ENCODE peak calls at places on chromosomes 16 and 17, in eight cellular contexts. Y is pancreas, Q is psoas muscle, L is AG10803, B is BE2C, T is astrocyte of the cerebellum, D is cardiac muscle cell, V is heart right ventricle. S is an unnamed sample.

GRCh38 chr17:77720946-77721822 is 237.3 kb upstream of the TNRC6C start:
- DNase-seq in Y (no peak), Q (no peak), L (no peak), B (no peak), T (no peak), D (no peak), V (no peak), S (no peak)

GRCh38 chr16:89289428-89290395 is 72.2 kb downstream of the ZNF778 start:
- DNase-seq in Y (peak), Q (peak), L (peak), B (peak), T (peak), D (peak), V (peak), S (no peak)

GRCh38 chr16:424033-424622 is 1.3 kb upstream of the RAB11FIP3 start:
- DNase-seq in Y (no peak), Q (peak), L (peak), B (peak), T (peak), D (peak), V (no peak), S (peak)

GRCh38 chr17:69716571-69716970 is 302.1 kb downstream of the MAP2K6 start:
- DNase-seq in Y (no peak), Q (no peak), L (peak), B (no peak), T (peak), D (no peak), V (no peak), S (peak)

GRCh38 chr17:79154951-79155557 is 80.4 kb downstream of the ENGASE start:
- DNase-seq in Y (no peak), Q (no peak), L (no peak), B (no peak), T (no peak), D (no peak), V (no peak), S (no peak)

GRCh38 chr16:50251375-50252081 is 14.8 kb upstream of the ADCY7 start:
- DNase-seq in Y (no peak), Q (no peak), L (peak), B (no peak), T (peak), D (peak), V (no peak), S (peak)

GRCh38 chr17:2867441-2868424 is 71.5 kb downstream of the RAP1GAP2 start:
- DNase-seq in Y (peak), Q (peak), L (peak), B (no peak), T (no peak), D (peak), V (no peak), S (peak)

GRCh38 chr17:4335185-4335584 is 31.3 kb downstream of the UBE2G1 start:
- DNase-seq in Y (no peak), Q (no peak), L (no peak), B (no peak), T (no peak), D (no peak), V (no peak), S (no peak)

GRCh38 chr17:60351012-60351695 is 40.8 kb downstream of the USP32 start:
- DNase-seq in Y (no peak), Q (no peak), L (no peak), B (no peak), T (no peak), D (no peak), V (no peak), S (no peak)

GRCh38 chr17:68719431-68719830 is 118.3 kb upstream of the FAM20A start:
- DNase-seq in Y (no peak), Q (no peak), L (peak), B (no peak), T (no peak), D (peak), V (no peak), S (no peak)

GRCh38 chr16:25897677-25898076 is 205.9 kb downstream of the HS3ST4 start:
- DNase-seq in Y (no peak), Q (no peak), L (no peak), B (no peak), T (no peak), D (no peak), V (no peak), S (no peak)

GRCh38 chr17:38564254-38564605 is 41.5 kb downstream of the SRCIN1 start:
- DNase-seq in Y (no peak), Q (no peak), L (no peak), B (no peak), T (no peak), D (no peak), V (no peak), S (no peak)

GRCh38 chr17:78281249-78281865 is 49.9 kb downstream of the TMEM235 start:
- DNase-seq in Y (no peak), Q (no peak), L (no peak), B (no peak), T (no peak), D (no peak), V (no peak), S (no peak)

GRCh38 chr16:10037771-10038170 is 144.5 kb downstream of the GRIN2A start:
- DNase-seq in Y (no peak), Q (no peak), L (peak), B (no peak), T (no peak), D (no peak), V (no peak), S (no peak)

GRCh38 chr17:29977836-29978235 is 36.4 kb downstream of the EFCAB5 start:
- DNase-seq in Y (no peak), Q (no peak), L (peak), B (no peak), T (no peak), D (peak), V (no peak), S (peak)

GRCh38 chr17:27782791-27783206 is 17.5 kb downstream of the NOS2 start:
- DNase-seq in Y (no peak), Q (peak), L (no peak), B (peak), T (no peak), D (no peak), V (peak), S (no peak)

GRCh38 chr17:82931696-82932060 is 91.9 kb upstream of the ZNF750 start:
- DNase-seq in Y (no peak), Q (peak), L (peak), B (peak), T (peak), D (peak), V (peak), S (peak)

GRCh38 chr16:51431517-51432241 is 280.6 kb upstream of the SALL1 start:
- DNase-seq in Y (peak), Q (no peak), L (peak), B (no peak), T (peak), D (peak), V (no peak), S (peak)

GRCh38 chr16:72561-73537 is at the start of gene RHBDF1:
- DNase-seq in Y (peak), Q (peak), L (peak), B (peak), T (no peak), D (peak), V (peak), S (no peak)

GRCh38 chr17:2094891-2095535 is 40.1 kb downstream of the HIC1 start:
- DNase-seq in Y (peak), Q (no peak), L (peak), B (peak), T (no peak), D (peak), V (peak), S (no peak)

GRCh38 chr16:51326131-51326856 is 175.2 kb upstream of the SALL1 start:
- DNase-seq in Y (no peak), Q (no peak), L (peak), B (no peak), T (peak), D (peak), V (no peak), S (peak)

GRCh38 chr16:73434621-73435020 is 386.7 kb upstream of the ZFHX3 start:
- DNase-seq in Y (no peak), Q (no peak), L (no peak), B (no peak), T (no peak), D (no peak), V (no peak), S (no peak)

GRCh38 chr16:87382023-87382785 is 1.4 kb downstream of the FBXO31 start:
- DNase-seq in Y (no peak), Q (no peak), L (no peak), B (no peak), T (no peak), D (no peak), V (no peak), S (no peak)

GRCh38 chr16:87380403-87380802 is 3.2 kb downstream of the FBXO31 start:
- DNase-seq in Y (no peak), Q (no peak), L (no peak), B (no peak), T (no peak), D (no peak), V (no peak), S (no peak)

GRCh38 chr16:87383522-87384161 is at the start of gene FBXO31:
- DNase-seq in Y (peak), Q (peak), L (peak), B (peak), T (peak), D (peak), V (peak), S (peak)

GRCh38 chr16:87384162-87384999 is 805 bp upstream of the FBXO31 start:
- DNase-seq in Y (no peak), Q (peak), L (no peak), B (peak), T (no peak), D (no peak), V (peak), S (no peak)

GRCh38 chr16:87380875-87381274 is 2.7 kb downstream of the FBXO31 start:
- DNase-seq in Y (no peak), Q (no peak), L (peak), B (no peak), T (no peak), D (peak), V (no peak), S (no peak)
- H3K4me3 ChIP-seq in Y (peak), Q (peak), L (peak), B (no peak), T (peak), D (no peak), V (no peak), S (no peak)

GRCh38 chr17:54968259-54968953 is at the start of the genes COX11 and STXBP4:
- DNase-seq in Y (peak), Q (peak), L (peak), B (peak), T (peak), D (peak), V (peak), S (peak)
- TF ChIP-seq CTCF in Y (peak), Q (peak), L (peak), B (peak), T (peak), D (no peak), V (peak), S (peak)

DNA sequence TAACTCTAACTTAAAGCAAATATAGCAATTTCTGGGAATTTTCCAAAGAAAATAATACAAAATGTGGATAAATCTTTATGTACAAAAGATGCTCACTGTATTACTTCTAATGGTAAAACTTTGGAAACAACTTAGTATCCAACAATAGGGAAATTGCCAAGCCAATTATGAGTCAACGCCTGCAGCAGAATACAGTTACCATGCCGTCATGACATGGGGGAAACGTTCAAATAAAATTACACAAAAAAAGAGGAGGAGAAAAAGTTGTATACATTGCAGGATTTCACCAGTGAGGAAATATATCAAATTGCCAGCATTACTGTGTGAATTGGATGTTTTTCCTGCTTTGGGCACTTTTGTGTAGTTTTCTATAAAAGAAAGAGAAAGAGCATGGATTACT is 469.6 kb downstream of the SOX9 start:
- DNase-seq in Y (no peak), Q (no peak), L (peak), B (no peak), T (no peak), D (peak), V (no peak), S (no peak)
- H3K4me3 ChIP-seq in Y (peak), Q (no peak), L (peak), B (peak), T (peak), D (no peak), V (no peak), S (peak)

GRCh38 chr16:77434365-77435239 is at the start of gene ADAMTS18:
- DNase-seq in Y (no peak), Q (no peak), L (no peak), B (no peak), T (no peak), D (no peak), V (no peak), S (no peak)
- TF ChIP-seq CTCF in Y (no peak), Q (no peak), L (no peak), B (no peak), T (no peak), D (no peak), V (no peak), S (no peak)

GRCh38 chr16:54538241-54538640 is 251.7 kb upstream of the IRX3 start:
- DNase-seq in Y (no peak), Q (no peak), L (peak), B (no peak), T (no peak), D (no peak), V (no peak), S (no peak)

GRCh38 chr16:54542805-54543504 is 256.4 kb upstream of the IRX3 start:
- DNase-seq in Y (no peak), Q (no peak), L (no peak), B (no peak), T (no peak), D (no peak), V (no peak), S (no peak)

GRCh38 chr16:54544553-54545180 is 258.1 kb upstream of the IRX3 start:
- DNase-seq in Y (no peak), Q (no peak), L (no peak), B (no peak), T (no peak), D (no peak), V (no peak), S (no peak)

GRCh38 chr16:54545890-54546476 is 259.4 kb upstream of the IRX3 start:
- DNase-seq in Y (no peak), Q (no peak), L (no peak), B (no peak), T (no peak), D (no peak), V (no peak), S (no peak)

GRCh38 chr16:54540525-54541180 is 254.1 kb upstream of the IRX3 start:
- DNase-seq in Y (peak), Q (no peak), L (no peak), B (no peak), T (no peak), D (no peak), V (no peak), S (no peak)
- H3K4me3 ChIP-seq in Y (no peak), Q (no peak), L (no peak), B (no peak), T (no peak), D (no peak), V (no peak), S (no peak)

DNA sequence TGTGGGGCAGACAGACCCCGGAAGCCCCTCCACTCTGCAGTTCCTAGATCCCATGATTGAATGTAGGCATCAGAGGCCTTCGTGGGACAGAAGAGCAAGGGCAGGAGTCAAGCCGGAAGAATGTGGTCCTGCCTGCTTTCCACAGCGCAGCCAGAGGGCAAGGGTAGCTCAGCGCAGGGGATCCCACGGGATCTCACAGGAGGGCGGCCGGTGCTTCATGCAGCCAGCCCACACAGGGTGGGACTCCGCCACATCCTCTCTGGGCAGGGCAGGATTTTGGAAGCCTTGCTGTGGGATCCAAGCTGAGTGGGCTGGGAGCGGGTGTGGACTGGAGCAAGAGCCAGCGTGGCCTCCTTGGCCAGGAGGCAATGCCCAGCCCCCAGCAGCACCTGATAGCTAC is 13.0 kb downstream of the KATNB1 start:
- DNase-seq in Y (no peak), Q (no peak), L (no peak), B (no peak), T (no peak), D (no peak), V (no peak), S (no peak)
- TF ChIP-seq CTCF in Y (no peak), Q (no peak), L (no peak), B (no peak), T (no peak), D (no peak), V (no peak), S (no peak)

GRCh38 chr17:48459070-48459469 is 29.1 kb upstream of the SKAP1 start:
- DNase-seq in Y (no peak), Q (no peak), L (no peak), B (no peak), T (no peak), D (no peak), V (no peak), S (no peak)

GRCh38 chr17:48453447-48453846 is 23.4 kb upstream of the SKAP1 start:
- DNase-seq in Y (no peak), Q (no peak), L (no peak), B (no peak), T (no peak), D (no peak), V (no peak), S (no peak)

GRCh38 chr17:48456584-48456983 is 26.6 kb upstream of the SKAP1 start:
- DNase-seq in Y (no peak), Q (no peak), L (no peak), B (no peak), T (no peak), D (no peak), V (no peak), S (no peak)

GRCh38 chr17:48460055-48460454 is 30.0 kb upstream of the SKAP1 start:
- DNase-seq in Y (no peak), Q (no peak), L (no peak), B (no peak), T (no peak), D (no peak), V (no peak), S (no peak)

GRCh38 chr17:48457080-48457836 is 27.2 kb upstream of the SKAP1 start:
- DNase-seq in Y (peak), Q (peak), L (peak), B (peak), T (peak), D (peak), V (peak), S (no peak)
- H3K4me3 ChIP-seq in Y (no peak), Q (no peak), L (no peak), B (no peak), T (peak), D (peak), V (no peak), S (no peak)

GRCh38 chr16:57667069-57667525 is 1.0 kb upstream of the ADGRG3 start:
- DNase-seq in Y (no peak), Q (no peak), L (no peak), B (no peak), T (no peak), D (no peak), V (no peak), S (no peak)

GRCh38 chr16:57668630-57669475 is 747 bp downstream of the ADGRG3 start:
- DNase-seq in Y (no peak), Q (no peak), L (no peak), B (no peak), T (no peak), D (no peak), V (no peak), S (no peak)

GRCh38 chr16:57668259-57668563 is at the start of gene ADGRG3:
- DNase-seq in Y (no peak), Q (no peak), L (no peak), B (no peak), T (no peak), D (no peak), V (no peak), S (no peak)

GRCh38 chr16:57666353-57667068 is 1.6 kb upstream of the ADGRG3 start:
- DNase-seq in Y (no peak), Q (no peak), L (no peak), B (no peak), T (no peak), D (no peak), V (no peak), S (no peak)

GRCh38 chr16:57667526-57668258 is 414 bp upstream of the ADGRG3 start:
- DNase-seq in Y (no peak), Q (peak), L (no peak), B (no peak), T (no peak), D (peak), V (no peak), S (no peak)
- TF ChIP-seq CTCF in Y (no peak), Q (no peak), L (no peak), B (peak), T (no peak), D (peak), V (peak), S (no peak)

S was measured in AG09309.